ENCODE peak calls at places on chromosome 11, in four cellular contexts. J, A, L and E are unnamed samples.

GRCh38 chr11:76724162-76724768 is 53.7 kb upstream of the LRRC32 start:
- DNase-seq in J (no peak), A (no peak), L (peak; percentile 60), E (no peak)

GRCh38 chr11:73295259-73295995 is 12.6 kb upstream of the ARHGEF17 start:
- DNase-seq in J (peak; percentile 70), A (peak; percentile 57), L (peak; percentile 80), E (no peak)

GRCh38 chr11:32916994-32917393 is 24.4 kb downstream of the QSER1 start:
- DNase-seq in J (no peak), A (no peak), L (no peak), E (no peak)

GRCh38 chr11:111283945-111284481 is 14.3 kb upstream of the POU2AF3 start:
- DNase-seq in J (no peak), A (no peak), L (no peak), E (peak; percentile 89)

GRCh38 chr11:11618973-11619435 is 2.8 kb downstream of the GALNT18 start:
- DNase-seq in J (peak; percentile 58), A (peak; percentile 6), L (no peak), E (peak; percentile 68)

GRCh38 chr11:90997241-90997640 is 774.4 kb upstream of the CHORDC1 start:
- DNase-seq in J (no peak), A (no peak), L (no peak), E (no peak)

GRCh38 chr11:120343429-120343828 is 7.2 kb downstream of the ARHGEF12 start:
- DNase-seq in J (no peak), A (no peak), L (no peak), E (no peak)

GRCh38 chr11:122812612-122813011 is 25.7 kb upstream of the CRTAM start:
- DNase-seq in J (no peak), A (no peak), L (no peak), E (no peak)

GRCh38 chr11:35281169-35281591 is 138.2 kb downstream of the SLC1A2 start:
- DNase-seq in J (no peak), A (no peak), L (no peak), E (no peak)

GRCh38 chr11:122007611-122008071 is 108.4 kb downstream of the BLID start:
- DNase-seq in J (no peak), A (no peak), L (no peak), E (no peak)

GRCh38 chr11:110907629-110908028 is 195.4 kb upstream of the ARHGAP20 start:
- DNase-seq in J (no peak), A (no peak), L (no peak), E (peak; percentile 29)

GRCh38 chr11:100830295-100830694 is 143.2 kb downstream of the ARHGAP42 start:
- DNase-seq in J (no peak), A (no peak), L (no peak), E (no peak)

GRCh38 chr11:17686185-17686980 is 33.0 kb upstream of the MYOD1 start:
- DNase-seq in J (no peak), A (no peak), L (no peak), E (peak; percentile 86)

GRCh38 chr11:94134651-94135512 is 6.2 kb downstream of the PANX1 start:
- DNase-seq in J (no peak), A (no peak), L (no peak), E (no peak)

GRCh38 chr11:82864268-82864667 is 36.0 kb downstream of the PRCP start:
- DNase-seq in J (peak; percentile 66), A (peak; percentile 57), L (no peak), E (no peak)

GRCh38 chr11:287821-288327 is 1.1 kb upstream of the PGGHG start:
- DNase-seq in J (no peak), A (no peak), L (peak; percentile 62), E (no peak)

GRCh38 chr11:614583-615452 is 932 bp downstream of the IRF7 start:
- DNase-seq in J (no peak), A (no peak), L (no peak), E (no peak)

GRCh38 chr11:134433806-134434205 is 21.8 kb upstream of the B3GAT1 start:
- DNase-seq in J (no peak), A (no peak), L (no peak), E (no peak)

GRCh38 chr11:118889796-118890195 is 6.1 kb downstream of the CXCR5 start:
- DNase-seq in J (no peak), A (no peak), L (no peak), E (no peak)

GRCh38 chr11:66032962-66033735 is 6.9 kb upstream of the CATSPER1 start:
- DNase-seq in J (no peak), A (no peak), L (no peak), E (no peak)

GRCh38 chr11:78298216-78298860 is 109.6 kb downstream of the USP35 start:
- DNase-seq in J (no peak), A (no peak), L (no peak), E (no peak)

GRCh38 chr11:26073646-26074045 is 258.3 kb upstream of the ANO3 start:
- DNase-seq in J (no peak), A (no peak), L (no peak), E (no peak)

GRCh38 chr11:134454146-134454690 is 42.2 kb upstream of the B3GAT1 start:
- DNase-seq in J (no peak), A (no peak), L (no peak), E (no peak)

GRCh38 chr11:45913514-45913913 is 4.2 kb downstream of the PEX16 start:
- DNase-seq in J (no peak), A (no peak), L (no peak), E (no peak)

GRCh38 chr11:84103096-84103495 is 816.9 kb upstream of the CCDC90B start:
- DNase-seq in J (no peak), A (no peak), L (no peak), E (no peak)

GRCh38 chr11:88288560-88288959 is 49.0 kb downstream of the CTSC start:
- DNase-seq in J (no peak), A (no peak), L (no peak), E (no peak)

GRCh38 chr11:27700351-27701261 is at the start of gene BDNF:
- DNase-seq in J (peak; percentile 49), A (no peak), L (no peak), E (no peak)

GRCh38 chr11:60457576-60457975 is 1.9 kb downstream of the MS4A1 start:
- DNase-seq in J (no peak), A (no peak), L (no peak), E (no peak)
- H3K4me1 ChIP-seq in J (no peaks in the 10 kb centered on the region), A (no peaks in the 10 kb centered on the region), L (no peaks in the 10 kb centered on the region), E (no peaks in the 10 kb centered on the region)

DNA sequence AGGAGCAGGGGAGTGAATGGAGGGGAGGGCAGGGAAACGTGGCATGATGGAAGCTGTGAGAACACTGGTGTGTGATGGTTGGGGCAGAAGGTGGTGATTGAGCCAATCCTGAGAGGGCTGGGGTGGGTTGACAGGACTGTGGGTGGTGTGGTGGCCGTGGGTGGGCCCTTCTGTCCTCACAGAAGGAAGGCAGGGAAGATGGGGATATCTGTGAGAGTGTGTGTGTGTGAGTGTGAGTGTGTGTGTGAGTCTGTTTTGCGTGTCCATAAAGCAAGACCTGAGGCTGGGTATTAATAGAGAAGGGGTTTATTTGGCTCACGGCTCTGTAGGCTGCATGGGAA is 13.0 kb downstream of the TPCN2 start:
- DNase-seq in J (no peak), A (no peak), L (no peak), E (no peak)
- H3K4me3 ChIP-seq in J (no peak overlapping the region), A (no peak overlapping the region), L (no peak overlapping the region), E (no peak overlapping the region)

DNA sequence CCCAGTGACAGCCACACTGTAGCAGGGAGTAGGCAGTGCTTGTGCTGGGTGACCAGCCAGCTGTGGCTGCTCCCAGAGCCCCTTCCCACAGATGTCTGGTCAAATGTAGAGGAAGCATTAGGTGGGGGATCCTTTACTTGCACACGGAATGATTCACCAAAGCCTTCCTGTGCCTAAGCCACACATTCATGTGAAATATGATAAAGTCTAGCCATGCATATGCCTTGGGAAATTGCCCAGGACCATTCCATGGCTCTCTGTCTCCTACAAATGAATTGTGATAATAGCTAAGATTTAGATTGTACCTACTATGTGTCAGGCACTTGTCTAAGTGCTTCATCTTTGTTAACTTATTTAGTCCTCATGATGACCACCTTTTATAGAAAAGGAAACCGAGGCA is 217.5 kb upstream of the E2F8 start:
- DNase-seq in J (no peak), A (no peak), L (no peak), E (no peak)
- TF ChIP-seq EP300 in J (no peak), A (no peak), L (no peak), E (no peak)

DNA sequence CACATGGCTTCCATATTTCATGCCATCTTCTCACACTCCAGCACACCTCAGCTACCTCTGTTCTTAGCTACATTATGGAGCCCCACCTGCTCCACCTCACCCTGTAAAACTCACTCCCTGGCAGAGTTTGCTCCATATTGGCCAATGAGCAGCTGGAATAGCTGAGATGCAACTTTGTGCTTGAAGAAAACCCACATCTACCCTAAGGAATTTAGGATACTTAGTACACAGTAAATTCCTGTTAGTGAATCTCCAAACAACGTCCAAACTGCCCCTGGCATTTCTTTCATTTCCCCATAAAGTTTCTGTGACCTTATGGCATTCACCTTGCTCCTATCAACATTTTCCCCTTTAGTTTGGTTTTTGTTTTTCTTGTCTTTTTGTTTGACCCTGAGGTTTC is 2.2 kb upstream of the VWCE start:
- DNase-seq in J (no peak), A (no peak), L (no peak), E (no peak)
- H3K4me1 ChIP-seq in J (peaks cover 14% of the 10 kb centered on the region), A (peaks cover 56% of the 10 kb centered on the region), L (peaks cover 25% of the 10 kb centered on the region), E (peaks cover 42% of the 10 kb centered on the region)